ENCODE peak calls at places on chromosomes 7 and 10, in five cellular contexts. One of them, this sample, is unnamed.

GRCh38 chr7:118305686-118306085 is 81.2 kb downstream of the ANKRD7 start:
- DNase-seq in HFF-Myc: no peak
- DNase-seq in fibroblast of mammary gland: peak
- DNase-seq in BJ: no peak
- DNase-seq in lower leg skin: no peak
- DNase-seq in this sample: no peak

GRCh38 chr7:83655951-83656556 is 7.1 kb upstream of the SEMA3E start:
- DNase-seq in fibroblast of mammary gland: peak
- DNase-seq in HFF-Myc: no peak
- DNase-seq in BJ: no peak
- DNase-seq in lower leg skin: no peak
- DNase-seq in this sample: no peak

GRCh38 chr7:103862302-103863035 is 127.0 kb downstream of the RELN start:
- DNase-seq in fibroblast of mammary gland: no peak
- DNase-seq in lower leg skin: no peak
- DNase-seq in HFF-Myc: no peak
- DNase-seq in BJ: no peak
- DNase-seq in this sample: no peak

GRCh38 chr10:110865804-110866482 is 5.8 kb upstream of the PDCD4 start:
- DNase-seq in fibroblast of mammary gland: no peak
- DNase-seq in BJ: no peak
- DNase-seq in HFF-Myc: no peak
- DNase-seq in lower leg skin: no peak
- DNase-seq in this sample: no peak

GRCh38 chr10:71753091-71753959 is 20.0 kb downstream of the VSIR start:
- DNase-seq in HFF-Myc: no peak
- DNase-seq in fibroblast of mammary gland: no peak
- DNase-seq in lower leg skin: no peak
- DNase-seq in BJ: no peak
- DNase-seq in this sample: no peak

GRCh38 chr7:117192108-117192507 is 130.8 kb downstream of the WNT2 start:
- DNase-seq in BJ: no peak
- DNase-seq in fibroblast of mammary gland: no peak
- DNase-seq in lower leg skin: no peak
- DNase-seq in HFF-Myc: no peak
- DNase-seq in this sample: no peak

GRCh38 chr7:44538093-44538797 is 2.9 kb downstream of the NPC1L1 start:
- DNase-seq in fibroblast of mammary gland: no peak
- DNase-seq in HFF-Myc: no peak
- DNase-seq in lower leg skin: no peak
- DNase-seq in BJ: no peak
- DNase-seq in this sample: no peak

GRCh38 chr10:49375611-49376010 is 20.3 kb downstream of the DRGX start:
- DNase-seq in fibroblast of mammary gland: no peak
- DNase-seq in BJ: no peak
- DNase-seq in lower leg skin: peak
- DNase-seq in HFF-Myc: no peak
- DNase-seq in this sample: no peak

GRCh38 chr7:134954197-134955082 is 31.9 kb upstream of the AGBL3 start:
- DNase-seq in HFF-Myc: no peak
- DNase-seq in BJ: no peak
- DNase-seq in fibroblast of mammary gland: peak
- DNase-seq in lower leg skin: no peak
- DNase-seq in this sample: no peak

GRCh38 chr7:102451371-102452054 is 13.2 kb downstream of the ALKBH4 start:
- DNase-seq in fibroblast of mammary gland: peak
- DNase-seq in HFF-Myc: no peak
- DNase-seq in BJ: no peak
- DNase-seq in lower leg skin: no peak
- DNase-seq in this sample: no peak

GRCh38 chr10:63115732-63116383 is 17.3 kb upstream of the NRBF2 start:
- DNase-seq in lower leg skin: peak
- DNase-seq in fibroblast of mammary gland: peak
- DNase-seq in BJ: peak
- DNase-seq in HFF-Myc: no peak
- DNase-seq in this sample: peak

GRCh38 chr7:98170944-98171343 is 40.3 kb upstream of the BHLHA15 start:
- DNase-seq in HFF-Myc: no peak
- DNase-seq in lower leg skin: no peak
- DNase-seq in fibroblast of mammary gland: no peak
- DNase-seq in BJ: no peak
- DNase-seq in this sample: no peak

GRCh38 chr7:102326156-102326914 is 29.9 kb downstream of the SPDYE6 start:
- DNase-seq in fibroblast of mammary gland: no peak
- DNase-seq in lower leg skin: no peak
- DNase-seq in HFF-Myc: no peak
- DNase-seq in BJ: no peak
- DNase-seq in this sample: no peak

GRCh38 chr7:108016841-108017775 is 14.1 kb upstream of the LAMB1 start:
- DNase-seq in BJ: no peak
- DNase-seq in fibroblast of mammary gland: peak
- DNase-seq in lower leg skin: no peak
- DNase-seq in HFF-Myc: no peak
- DNase-seq in this sample: no peak

GRCh38 chr10:3766046-3766761 is 18.8 kb downstream of the KLF6 start:
- DNase-seq in lower leg skin: peak
- DNase-seq in BJ: no peak
- DNase-seq in HFF-Myc: no peak
- DNase-seq in fibroblast of mammary gland: no peak
- DNase-seq in this sample: no peak

GRCh38 chr10:99396471-99396870 is 34.0 kb downstream of the GOT1 start:
- DNase-seq in HFF-Myc: no peak
- DNase-seq in lower leg skin: no peak
- DNase-seq in fibroblast of mammary gland: peak
- DNase-seq in BJ: no peak
- DNase-seq in this sample: no peak

GRCh38 chr7:44143606-44144250 is 2.6 kb upstream of the MYL7 start:
- DNase-seq in fibroblast of mammary gland: no peak
- DNase-seq in lower leg skin: peak
- DNase-seq in BJ: no peak
- DNase-seq in HFF-Myc: no peak
- DNase-seq in this sample: no peak

GRCh38 chr10:35635576-35635975 is 6.5 kb downstream of the FZD8 start:
- DNase-seq in HFF-Myc: peak
- DNase-seq in lower leg skin: no peak
- DNase-seq in BJ: no peak
- DNase-seq in fibroblast of mammary gland: peak
- DNase-seq in this sample: no peak

GRCh38 chr10:35636942-35637341 is 5.2 kb downstream of the FZD8 start:
- DNase-seq in lower leg skin: no peak
- DNase-seq in BJ: no peak
- DNase-seq in fibroblast of mammary gland: no peak
- DNase-seq in HFF-Myc: no peak
- DNase-seq in this sample: no peak

GRCh38 chr10:35631404-35631803 is 10.7 kb downstream of the FZD8 start:
- DNase-seq in BJ: no peak
- DNase-seq in lower leg skin: peak
- DNase-seq in fibroblast of mammary gland: no peak
- DNase-seq in HFF-Myc: no peak
- DNase-seq in this sample: no peak

GRCh38 chr10:35633006-35633980 is 8.8 kb downstream of the FZD8 start:
- DNase-seq in fibroblast of mammary gland: no peak
- DNase-seq in HFF-Myc: no peak
- DNase-seq in BJ: no peak
- DNase-seq in lower leg skin: no peak
- DNase-seq in this sample: no peak

DNA sequence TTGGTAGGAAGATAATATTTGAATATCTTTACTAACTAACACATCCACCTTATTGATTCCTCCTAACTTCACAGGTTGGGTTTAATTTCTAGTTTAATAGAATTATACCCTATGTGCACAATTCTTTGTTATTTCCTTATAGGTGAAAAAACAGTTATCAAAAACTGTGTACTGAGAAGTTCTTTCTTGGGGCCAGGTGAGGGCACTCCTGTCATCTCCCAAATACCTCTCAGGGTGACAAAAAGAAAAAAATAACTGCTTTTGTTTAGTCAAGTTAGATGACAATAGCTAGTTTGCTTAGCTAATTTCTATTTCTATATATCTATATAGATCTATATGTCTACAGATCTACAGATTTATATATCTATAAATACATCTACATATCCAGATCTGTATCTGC is 10.1 kb downstream of the FZD8 start:
- DNase-seq in lower leg skin: peak
- DNase-seq in fibroblast of mammary gland: no peak
- DNase-seq in HFF-Myc: no peak
- DNase-seq in BJ: no peak
- DNase-seq in this sample: no peak
- TF ChIP-seq CTCF in lower leg skin: no peak
- TF ChIP-seq CTCF in fibroblast of mammary gland: no peak
- TF ChIP-seq CTCF in HFF-Myc: no peak
- TF ChIP-seq CTCF in BJ: no peak
- TF ChIP-seq CTCF in this sample: no peak

DNA sequence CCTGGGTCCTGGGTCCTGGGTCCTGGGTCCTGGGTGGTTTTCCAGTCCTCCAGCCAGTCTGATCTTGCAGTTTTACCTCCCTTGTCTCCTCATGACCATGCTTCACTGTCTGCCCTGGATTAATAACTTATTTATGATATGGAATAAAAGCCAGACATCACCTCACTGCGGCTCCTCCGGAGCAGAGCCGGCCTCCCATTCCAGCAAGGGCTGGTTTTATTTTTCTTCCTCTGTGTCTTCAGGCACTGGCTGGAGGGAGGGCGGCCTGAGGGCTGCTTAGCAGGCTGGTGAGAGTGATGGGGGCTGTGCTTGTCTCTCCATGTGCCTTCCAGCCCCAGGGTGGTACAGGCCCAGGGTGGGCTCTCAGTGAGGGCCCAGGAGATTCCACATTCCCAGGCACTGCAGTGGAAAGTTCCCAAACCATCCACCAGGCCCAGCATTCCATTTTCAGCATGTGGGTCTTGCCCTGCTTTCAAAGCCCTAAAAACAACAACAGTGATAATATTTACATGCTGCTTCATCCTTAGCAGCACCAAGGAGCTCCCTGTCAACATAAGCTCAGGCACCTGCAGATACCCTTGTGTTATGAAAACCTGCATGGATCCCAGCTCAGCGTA is 12.6 kb downstream of the ADAMTS14 start:
- DNase-seq in fibroblast of mammary gland: no peak
- DNase-seq in HFF-Myc: no peak
- DNase-seq in BJ: no peak
- DNase-seq in lower leg skin: no peak
- DNase-seq in this sample: no peak
- TF ChIP-seq CTCF in fibroblast of mammary gland: no peak
- TF ChIP-seq CTCF in HFF-Myc: no peak
- TF ChIP-seq CTCF in BJ: no peak
- TF ChIP-seq CTCF in lower leg skin: no peak
- TF ChIP-seq CTCF in this sample: no peak

DNA sequence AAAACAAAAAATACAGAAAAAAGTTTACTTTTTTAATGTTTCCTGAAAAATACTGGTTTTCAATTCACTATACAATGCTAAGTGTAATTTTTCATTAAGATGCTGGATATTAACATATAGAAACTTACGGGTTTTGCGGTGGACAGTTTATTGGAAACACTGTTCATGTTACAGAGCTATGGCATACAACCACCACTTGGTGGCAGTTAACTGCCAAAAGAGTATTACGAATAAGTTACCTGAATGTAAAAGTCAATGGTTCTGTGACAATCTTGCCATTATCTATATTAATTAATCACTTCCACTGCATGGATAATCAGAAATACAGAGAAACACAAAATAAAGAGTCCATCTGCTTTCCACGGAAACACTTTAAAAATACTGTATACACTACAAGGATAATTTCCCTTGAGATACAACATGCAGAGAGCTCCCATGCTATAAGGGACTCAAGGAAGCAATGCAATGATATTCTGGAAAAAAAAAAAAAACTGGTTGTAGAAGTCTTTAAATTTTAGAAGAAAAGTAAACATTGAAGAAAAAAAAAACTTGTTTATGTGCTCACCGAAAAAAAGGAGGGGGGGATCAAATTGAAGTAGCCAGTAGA is 97.0 kb downstream of the TPK1 start:
- DNase-seq in lower leg skin: no peak
- DNase-seq in fibroblast of mammary gland: peak
- DNase-seq in BJ: no peak
- DNase-seq in HFF-Myc: no peak
- DNase-seq in this sample: no peak
- TF ChIP-seq CTCF in lower leg skin: no peak
- TF ChIP-seq CTCF in fibroblast of mammary gland: peak
- TF ChIP-seq CTCF in BJ: peak
- TF ChIP-seq CTCF in HFF-Myc: peak
- TF ChIP-seq CTCF in this sample: peak

GRCh38 chr10:61942997-61943457 is 41.5 kb downstream of the ARID5B start:
- DNase-seq in fibroblast of mammary gland: peak
- DNase-seq in HFF-Myc: no peak
- DNase-seq in BJ: peak
- DNase-seq in lower leg skin: no peak
- DNase-seq in this sample: no peak

GRCh38 chr10:61939575-61940301 is 38.2 kb downstream of the ARID5B start:
- DNase-seq in lower leg skin: no peak
- DNase-seq in BJ: peak
- DNase-seq in HFF-Myc: peak
- DNase-seq in fibroblast of mammary gland: peak
- DNase-seq in this sample: no peak

GRCh38 chr10:61941202-61941651 is 39.7 kb downstream of the ARID5B start:
- DNase-seq in HFF-Myc: no peak
- DNase-seq in lower leg skin: no peak
- DNase-seq in BJ: no peak
- DNase-seq in fibroblast of mammary gland: peak
- DNase-seq in this sample: no peak

GRCh38 chr10:61944445-61945123 is 43.1 kb downstream of the ARID5B start:
- DNase-seq in fibroblast of mammary gland: no peak
- DNase-seq in HFF-Myc: no peak
- DNase-seq in lower leg skin: no peak
- DNase-seq in BJ: no peak
- DNase-seq in this sample: no peak

GRCh38 chr10:61943699-61944444 is 42.4 kb downstream of the ARID5B start:
- DNase-seq in HFF-Myc: no peak
- DNase-seq in BJ: no peak
- DNase-seq in lower leg skin: no peak
- DNase-seq in fibroblast of mammary gland: peak
- DNase-seq in this sample: no peak
- TF ChIP-seq CTCF in HFF-Myc: no peak
- TF ChIP-seq CTCF in BJ: no peak
- TF ChIP-seq CTCF in lower leg skin: no peak
- TF ChIP-seq CTCF in fibroblast of mammary gland: peak
- TF ChIP-seq CTCF in this sample: no peak

GRCh38 chr10:132465193-132465888 is 68.3 kb downstream of the PWWP2B start:
- DNase-seq in fibroblast of mammary gland: no peak
- DNase-seq in HFF-Myc: no peak
- DNase-seq in lower leg skin: no peak
- DNase-seq in BJ: no peak
- DNase-seq in this sample: no peak
- TF ChIP-seq CTCF in fibroblast of mammary gland: no peak
- TF ChIP-seq CTCF in HFF-Myc: no peak
- TF ChIP-seq CTCF in lower leg skin: no peak
- TF ChIP-seq CTCF in BJ: no peak
- TF ChIP-seq CTCF in this sample: no peak

GRCh38 chr7:128862571-128863432 is at the start of gene ATP6V1F:
- DNase-seq in fibroblast of mammary gland: peak
- DNase-seq in lower leg skin: peak
- DNase-seq in BJ: peak
- DNase-seq in HFF-Myc: peak
- DNase-seq in this sample: peak
- TF ChIP-seq CTCF in fibroblast of mammary gland: no peak
- TF ChIP-seq CTCF in lower leg skin: no peak
- TF ChIP-seq CTCF in BJ: peak
- TF ChIP-seq CTCF in HFF-Myc: no peak
- TF ChIP-seq CTCF in this sample: no peak